ENCODE peak calls at places on chromosomes 6 and 20, in six cellular contexts. E is MCF 10A; I is GM23248; F is nucleus accumbens; S is CD8-positive, alpha-beta T cell; H is K562. T is an unnamed sample.
A peak's percentile ranks its signal among the peaks of the same experiment; 100 is the strongest.

GRCh38 chr6:44093750-44094402 is 33.4 kb downstream of the MRPL14 start:
- DNase-seq in E (no peak), S (no peak), F (no peak), I (no peak), H (no peak), T (no peak)

GRCh38 chr6:10033223-10033829 is 381.5 kb downstream of the TFAP2A start:
- DNase-seq in H (no peak), E (peak; percentile 80), I (peak; percentile 26), S (no peak), F (no peak), T (no peak)

GRCh38 chr6:159233365-159234101 is 64.3 kb downstream of the FNDC1 start:
- DNase-seq in E (no peak), S (no peak), I (no peak), H (no peak), F (no peak), T (no peak)

GRCh38 chr20:21665687-21666446 is 39.6 kb upstream of the PAX1 start:
- DNase-seq in S (no peak), F (no peak), H (no peak), I (no peak), E (peak; percentile 27), T (no peak)

GRCh38 chr6:111661541-111662041 is 55.9 kb upstream of the TRAF3IP2 start:
- DNase-seq in F (no peak), E (no peak), H (peak; percentile 39), I (no peak), S (no peak), T (no peak)

GRCh38 chr20:45547206-45547770 is at the start of gene EPPIN:
- DNase-seq in S (no peak), E (no peak), I (no peak), F (no peak), H (no peak), T (no peak)

GRCh38 chr6:151285121-151285520 is 45.4 kb downstream of the AKAP12 start:
- DNase-seq in I (peak; percentile 71), S (no peak), F (no peak), E (no peak), H (no peak), T (no peak)

GRCh38 chr20:60528141-60528540 is 569.9 kb downstream of the CDH26 start:
- DNase-seq in S (no peak), I (peak; percentile 32), F (no peak), H (no peak), E (no peak), T (no peak)

GRCh38 chr6:16286151-16286522 is 47.8 kb downstream of the GMPR start:
- DNase-seq in H (peak; percentile 58), F (peak; percentile 54), I (peak; percentile 76), E (peak; percentile 30), S (no peak), T (no peak)